ENCODE peak calls at places on chromosome 1, in nine cellular contexts. W is Right ventricle myocardium inferior; Z is nephron progenitor cell; R is ovary; K is CD8-positive, alpha-beta T cell; P is ACHN; I is CD4-positive, alpha-beta T cell; Q is heart right ventricle; O is adipocyte. Y is an unnamed sample.

GRCh38 chr1:42737257-42737656 is 2.8 kb downstream of the CLDN19 start:
- DNase-seq in R (no peak), P (no peak), W (no peak), Z (no peak), I (no peak), Q (no peak), K (no peak), O (no peak), Y (no peak)

GRCh38 chr1:192730206-192730605 is 78.6 kb upstream of the RGS2 start:
- DNase-seq in Q (no peak), Z (no peak), I (no peak), P (no peak), O (peak), W (no peak), K (no peak), R (no peak), Y (no peak)

GRCh38 chr1:78281580-78281979 is 209.2 kb upstream of the PTGFR start:
- DNase-seq in Q (no peak), R (no peak), Z (no peak), W (no peak), K (no peak), P (no peak), I (no peak), O (no peak), Y (no peak)

GRCh38 chr1:228267962-228268890 is 60.4 kb downstream of the OBSCN start:
- DNase-seq in Z (no peak), Q (peak), P (no peak), R (no peak), I (no peak), K (no peak), O (no peak), W (no peak), Y (peak)

GRCh38 chr1:56709269-56709880 is 64.3 kb downstream of the PRKAA2 start:
- DNase-seq in W (no peak), Z (peak), K (no peak), I (no peak), O (peak), P (peak), R (no peak), Q (no peak), Y (no peak)

GRCh38 chr1:235601087-235601486 is 48.5 kb downstream of the GNG4 start:
- DNase-seq in K (no peak), I (no peak), W (no peak), Q (no peak), R (no peak), O (peak), P (peak), Z (no peak), Y (peak)

GRCh38 chr1:10368194-10368593 is 30.7 kb upstream of the PGD start:
- DNase-seq in R (no peak), O (no peak), W (no peak), Z (no peak), K (no peak), I (no peak), P (no peak), Q (no peak), Y (no peak)

GRCh38 chr1:41423511-41424191 is 60.8 kb downstream of the EDN2 start:
- DNase-seq in W (peak), I (no peak), K (no peak), Z (peak), O (no peak), P (peak), R (no peak), Q (peak), Y (no peak)

GRCh38 chr1:938088-938683 is 14.5 kb downstream of the SAMD11 start:
- DNase-seq in I (no peak), K (no peak), R (no peak), P (peak), W (no peak), O (peak), Z (no peak), Q (no peak), Y (peak)

GRCh38 chr1:119702384-119702783 is 9.3 kb upstream of the PHGDH start:
- DNase-seq in P (no peak), Z (no peak), W (no peak), Q (no peak), R (no peak), O (peak), K (no peak), I (no peak), Y (no peak)

GRCh38 chr1:45669859-45670655 is 16.3 kb downstream of the GPBP1L1 start:
- DNase-seq in O (peak), I (no peak), P (no peak), Z (no peak), Q (no peak), K (no peak), R (no peak), W (no peak), Y (no peak)

GRCh38 chr1:155884028-155884950 is 24.9 kb downstream of the SYT11 start:
- DNase-seq in W (no peak), Z (no peak), K (no peak), R (no peak), I (no peak), Q (no peak), O (peak), P (no peak), Y (no peak)

GRCh38 chr1:207823880-207824566 is 72.2 kb downstream of the CD46 start:
- DNase-seq in O (peak), I (peak), P (peak), R (peak), W (peak), K (peak), Q (peak), Z (peak), Y (peak)

Y was measured in 8988T.